ENCODE peak calls at places on chromosomes 12 and 14, in four cellular contexts. One of them, this sample, is unnamed.

GRCh38 chr14:101960225-101960624 is 4.1 kb upstream of the DYNC1H1 start:
- DNase-seq in H9: peak
- DNase-seq in mesendoderm: peak
- DNase-seq in H1: peak
- DNase-seq in this sample: no peak

GRCh38 chr14:26855051-26855753 is 257.4 kb upstream of the NOVA1 start:
- DNase-seq in H9: no peak
- DNase-seq in mesendoderm: no peak
- DNase-seq in H1: no peak
- DNase-seq in this sample: no peak

GRCh38 chr14:78764240-78764639 is 594.1 kb downstream of the NRXN3 start:
- DNase-seq in H9: no peak
- DNase-seq in mesendoderm: peak
- DNase-seq in H1: no peak
- DNase-seq in this sample: peak

GRCh38 chr12:7241404-7242005 is 52.0 kb downstream of the PEX5 start:
- DNase-seq in H9: no peak
- DNase-seq in mesendoderm: no peak
- DNase-seq in H1: no peak
- DNase-seq in this sample: peak

GRCh38 chr14:36844443-36844842 is 182.8 kb downstream of the PAX9 start:
- DNase-seq in H9: no peak
- DNase-seq in mesendoderm: peak
- DNase-seq in H1: no peak
- DNase-seq in this sample: no peak

GRCh38 chr12:70876952-70877351 is 43.6 kb downstream of the PTPRR start:
- DNase-seq in H9: no peak
- DNase-seq in mesendoderm: peak
- DNase-seq in H1: no peak
- DNase-seq in this sample: peak

GRCh38 chr12:45124485-45125155 is 73.7 kb upstream of the DBX2 start:
- DNase-seq in H9: no peak
- DNase-seq in mesendoderm: peak
- DNase-seq in H1: no peak
- DNase-seq in this sample: no peak

GRCh38 chr14:39015360-39015961 is 87.6 kb downstream of the SEC23A start:
- DNase-seq in H9: no peak
- DNase-seq in mesendoderm: peak
- DNase-seq in H1: no peak
- DNase-seq in this sample: peak

GRCh38 chr12:34597548-34598351 is 575.5 kb downstream of the ALG10 start:
- DNase-seq in H9: no peak
- DNase-seq in mesendoderm: no peak
- DNase-seq in H1: no peak
- DNase-seq in this sample: no peak

GRCh38 chr14:51917186-51917585 is 56.8 kb downstream of the GNG2 start:
- DNase-seq in H9: no peak
- DNase-seq in mesendoderm: no peak
- DNase-seq in H1: no peak
- DNase-seq in this sample: no peak

GRCh38 chr12:34286934-34287333 is 264.6 kb downstream of the ALG10 start:
- DNase-seq in H9: peak
- DNase-seq in mesendoderm: no peak
- DNase-seq in H1: no peak
- DNase-seq in this sample: no peak

GRCh38 chr12:120301962-120302815 is at the start of gene SIRT4:
- DNase-seq in H9: peak
- DNase-seq in mesendoderm: peak
- DNase-seq in H1: peak
- DNase-seq in this sample: peak

GRCh38 chr14:95225251-95225887 is 68.0 kb upstream of the DICER1 start:
- DNase-seq in H9: no peak
- DNase-seq in mesendoderm: no peak
- DNase-seq in H1: no peak
- DNase-seq in this sample: no peak

DNA sequence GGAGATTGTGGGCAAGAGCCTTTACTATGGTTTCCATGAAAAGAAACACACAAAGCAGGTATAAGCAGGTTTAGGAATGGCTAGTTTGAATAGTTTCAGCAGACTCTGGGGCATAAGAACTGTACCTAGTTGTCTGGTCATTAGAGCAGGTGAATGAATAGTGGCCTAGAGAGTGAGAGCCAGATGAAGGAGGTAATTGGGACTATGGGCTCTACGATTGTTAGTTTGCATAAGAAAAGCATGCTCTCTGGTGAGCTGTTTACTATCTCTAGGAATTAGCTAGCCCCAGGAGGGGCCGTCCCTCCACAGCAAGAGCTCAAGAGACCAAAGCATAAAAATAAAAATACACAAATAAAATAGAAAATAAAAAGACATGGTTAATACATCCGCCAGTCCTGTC is 397.5 kb upstream of the GARIN6 start:
- DNase-seq in H9: peak
- DNase-seq in mesendoderm: peak
- DNase-seq in H1: no peak
- DNase-seq in this sample: no peak
- H3K56ac ChIP-seq in H9: no peak
- H3K56ac ChIP-seq in mesendoderm: no peak
- H3K56ac ChIP-seq in H1: no peak
- H3K56ac ChIP-seq in this sample: no peak

DNA sequence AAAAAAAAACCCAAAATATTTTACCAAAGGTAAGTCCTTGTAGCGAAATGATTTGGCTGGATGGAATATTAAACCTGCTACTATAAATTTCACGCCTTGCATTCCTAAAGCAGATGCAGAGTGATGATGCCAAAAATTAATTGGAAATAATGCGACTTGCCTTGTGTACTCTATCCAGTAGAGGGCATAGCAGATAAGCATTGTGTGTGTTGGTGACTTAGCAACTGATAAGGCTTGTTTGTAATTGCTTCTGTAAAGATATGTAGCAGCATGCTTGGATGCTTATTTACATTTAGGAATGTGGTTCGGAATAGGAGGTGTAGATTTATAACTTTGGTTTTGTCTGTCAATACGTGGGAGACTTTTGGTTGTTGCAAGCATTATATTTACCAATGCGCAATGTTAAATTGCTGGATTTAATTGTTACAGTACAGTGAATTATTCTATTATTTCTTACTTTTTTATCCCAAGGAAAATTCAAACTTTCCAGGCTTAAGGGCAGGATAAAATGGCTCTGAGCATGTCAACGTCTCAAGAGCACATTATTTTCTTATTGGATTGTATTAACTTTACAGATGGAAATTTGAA is 80.5 kb downstream of the TMEM260 start:
- DNase-seq in H9: no peak
- DNase-seq in mesendoderm: peak
- DNase-seq in H1: no peak
- DNase-seq in this sample: peak
- H3K56ac ChIP-seq in H9: no peak
- H3K56ac ChIP-seq in mesendoderm: no peak
- H3K56ac ChIP-seq in H1: no peak
- H3K56ac ChIP-seq in this sample: no peak

GRCh38 chr12:51598156-51598555 is 7.1 kb downstream of the SCN8A start:
- DNase-seq in H9: no peak
- DNase-seq in mesendoderm: no peak
- DNase-seq in H1: no peak
- DNase-seq in this sample: no peak

GRCh38 chr12:51600721-51601120 is 9.7 kb downstream of the SCN8A start:
- DNase-seq in H9: no peak
- DNase-seq in mesendoderm: no peak
- DNase-seq in H1: no peak
- DNase-seq in this sample: no peak

GRCh38 chr12:51601241-51601640 is 10.2 kb downstream of the SCN8A start:
- DNase-seq in H9: no peak
- DNase-seq in mesendoderm: no peak
- DNase-seq in H1: no peak
- DNase-seq in this sample: no peak
- H3K56ac ChIP-seq in H9: no peak
- H3K56ac ChIP-seq in mesendoderm: no peak
- H3K56ac ChIP-seq in H1: no peak
- H3K56ac ChIP-seq in this sample: no peak

GRCh38 chr14:103026988-103027387 is 30.4 kb downstream of the CDC42BPB start:
- DNase-seq in H9: no peak
- DNase-seq in mesendoderm: no peak
- DNase-seq in H1: no peak
- DNase-seq in this sample: no peak

GRCh38 chr14:103027451-103027850 is 29.9 kb downstream of the CDC42BPB start:
- DNase-seq in H9: no peak
- DNase-seq in mesendoderm: no peak
- DNase-seq in H1: no peak
- DNase-seq in this sample: no peak

GRCh38 chr14:103021817-103022668 is 35.3 kb downstream of the CDC42BPB start:
- DNase-seq in H9: no peak
- DNase-seq in mesendoderm: peak
- DNase-seq in H1: no peak
- DNase-seq in this sample: peak

GRCh38 chr14:103022669-103023044 is 34.7 kb downstream of the CDC42BPB start:
- DNase-seq in H9: no peak
- DNase-seq in mesendoderm: no peak
- DNase-seq in H1: no peak
- DNase-seq in this sample: no peak

DNA sequence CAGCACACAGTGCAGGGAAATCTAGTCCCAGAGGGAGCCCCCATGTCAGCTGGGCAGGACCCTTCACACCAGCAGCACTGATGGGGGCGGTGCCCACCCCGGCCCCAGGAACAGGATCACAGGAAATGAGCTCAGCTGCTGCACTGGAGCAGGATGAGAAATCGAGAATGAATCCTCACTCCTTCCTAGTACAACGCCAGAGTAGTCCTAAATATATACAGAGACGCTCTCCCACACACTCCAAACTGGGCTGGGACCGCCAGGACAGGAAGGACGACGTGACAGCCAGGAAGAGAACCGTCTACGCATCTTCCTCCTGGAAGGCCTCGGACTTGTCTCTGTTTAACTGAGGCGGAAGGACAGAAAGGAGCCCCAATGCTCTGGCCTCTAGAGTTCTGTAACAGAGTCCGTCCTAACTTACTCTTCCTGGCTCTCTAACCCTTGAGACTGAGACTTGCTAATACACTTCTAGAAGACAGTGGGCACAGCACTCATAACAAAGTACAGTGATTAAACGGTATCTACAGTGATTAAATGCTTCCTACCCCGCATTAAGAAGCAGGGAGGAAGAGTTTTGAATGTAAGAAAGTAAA is 33.4 kb downstream of the CDC42BPB start:
- DNase-seq in H9: no peak
- DNase-seq in mesendoderm: peak
- DNase-seq in H1: no peak
- DNase-seq in this sample: peak
- H3K56ac ChIP-seq in H9: no peak
- H3K56ac ChIP-seq in mesendoderm: no peak
- H3K56ac ChIP-seq in H1: no peak
- H3K56ac ChIP-seq in this sample: peak

GRCh38 chr12:123227581-123228258 is 5.2 kb downstream of the MPHOSPH9 start:
- DNase-seq in H9: no peak
- DNase-seq in mesendoderm: no peak
- DNase-seq in H1: no peak
- DNase-seq in this sample: no peak

GRCh38 chr12:123233505-123234299 is 466 bp downstream of the MTRFR start:
- DNase-seq in H9: no peak
- DNase-seq in mesendoderm: no peak
- DNase-seq in H1: peak
- DNase-seq in this sample: no peak

GRCh38 chr12:123232807-123233504 is at the start of the genes MPHOSPH9 and MTRFR:
- DNase-seq in H9: peak
- DNase-seq in mesendoderm: peak
- DNase-seq in H1: peak
- DNase-seq in this sample: peak

GRCh38 chr12:123231931-123232330 is 1.0 kb downstream of the MPHOSPH9 start:
- DNase-seq in H9: no peak
- DNase-seq in mesendoderm: no peak
- DNase-seq in H1: no peak
- DNase-seq in this sample: no peak

GRCh38 chr12:123232472-123232806 is 502 bp downstream of the MPHOSPH9 start:
- DNase-seq in H9: no peak
- DNase-seq in mesendoderm: no peak
- DNase-seq in H1: no peak
- DNase-seq in this sample: no peak
- H3K56ac ChIP-seq in H9: no peak
- H3K56ac ChIP-seq in mesendoderm: peak
- H3K56ac ChIP-seq in H1: peak
- H3K56ac ChIP-seq in this sample: peak

DNA sequence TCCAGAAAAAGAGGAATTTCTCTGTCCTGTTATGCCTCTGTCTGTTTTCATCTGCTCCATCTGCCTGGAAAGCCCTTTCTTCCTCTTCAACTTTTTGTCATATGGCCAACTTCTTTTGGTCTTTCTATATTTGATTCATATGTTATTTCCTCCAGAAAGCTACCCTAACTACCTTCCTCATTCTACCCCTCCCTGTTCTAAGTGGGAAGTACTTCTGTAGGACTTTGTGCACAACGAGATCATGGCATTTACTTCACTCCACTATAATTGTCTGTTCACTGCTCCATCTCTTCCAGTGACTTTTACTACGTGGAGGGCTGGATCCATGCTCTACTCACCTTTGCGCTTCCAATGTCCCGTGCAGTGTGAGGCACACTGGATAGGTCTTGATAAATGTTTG is 5.9 kb downstream of the CLEC4D start:
- DNase-seq in H9: no peak
- DNase-seq in mesendoderm: no peak
- DNase-seq in H1: no peak
- DNase-seq in this sample: no peak
- H3K56ac ChIP-seq in H9: no peak
- H3K56ac ChIP-seq in mesendoderm: no peak
- H3K56ac ChIP-seq in H1: no peak
- H3K56ac ChIP-seq in this sample: no peak

DNA sequence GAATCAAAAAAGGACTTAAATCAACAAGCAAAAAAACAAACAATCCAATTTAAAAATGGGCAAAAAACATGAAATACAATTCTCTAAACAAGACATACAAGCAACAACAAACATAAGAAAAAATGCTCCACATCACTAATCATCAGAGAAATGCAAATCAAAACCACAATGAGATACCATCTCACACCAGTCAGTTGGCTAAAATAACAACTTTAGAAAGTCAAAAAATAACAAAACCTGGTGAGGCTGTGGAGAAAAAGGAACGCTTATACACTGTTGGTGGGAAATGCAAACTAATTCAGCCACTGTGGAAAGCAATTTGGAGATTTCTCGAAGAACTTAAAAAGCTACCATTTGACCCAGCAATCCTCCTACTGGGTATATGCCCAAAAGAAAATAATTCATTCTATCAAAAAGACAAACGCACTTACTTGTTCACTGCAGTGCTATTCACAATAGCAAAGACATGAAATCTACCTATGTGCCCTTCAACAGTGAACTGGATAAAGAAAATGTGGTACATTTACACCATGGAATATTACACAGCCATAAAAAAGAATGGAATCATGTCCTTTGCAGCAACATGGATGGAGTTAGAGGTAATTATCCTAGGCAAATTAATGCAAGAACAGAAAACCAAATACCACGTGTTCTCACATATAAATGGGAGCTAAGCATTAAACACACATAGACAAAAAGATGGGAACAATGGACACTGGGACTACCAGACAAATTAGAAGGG is 26.9 kb downstream of the PRKD1 start:
- DNase-seq in H9: no peak
- DNase-seq in mesendoderm: no peak
- DNase-seq in H1: no peak
- DNase-seq in this sample: no peak
- H3K56ac ChIP-seq in H9: no peak
- H3K56ac ChIP-seq in mesendoderm: no peak
- H3K56ac ChIP-seq in H1: no peak
- H3K56ac ChIP-seq in this sample: no peak

GRCh38 chr12:64008596-64008995 is 164.1 kb downstream of the SRGAP1 start:
- DNase-seq in H9: no peak
- DNase-seq in mesendoderm: no peak
- DNase-seq in H1: no peak
- DNase-seq in this sample: no peak
- H3K56ac ChIP-seq in H9: no peak
- H3K56ac ChIP-seq in mesendoderm: no peak
- H3K56ac ChIP-seq in H1: no peak
- H3K56ac ChIP-seq in this sample: peak

This sample was measured in IMR-90.